ENCODE peak calls at places on chromosomes 7 and 10, in nine cellular contexts. I is activated CD8-positive, alpha-beta T cell treated with anti-CD3 and anti-CD28 coated beads, Interleukin-2, amount 10 ng/mL, durations not matched to agents 7 days and 5 days; Y is DMS153; S is activated CD4-positive, alpha-beta T cell treated with anti-CD3 and anti-CD28 coated beads for 48 hours; N is T-helper 1 cell; U is naive thymus-derived CD8-positive, alpha-beta T cell; M is SHP77; T is stimulated activated CD4-positive, alpha-beta T cell treated with anti-CD3 and anti-CD28 coated beads, Interleukin-2, amount 100 ng/mL, for 24 hours; D is NCI-H1105 treated with DMSO at 0.1 percent for 48 hours. P is an unnamed sample.

GRCh38 chr7:44604941-44605340 is 1.5 kb upstream of the OGDH start:
- DNase-seq in I (no peak), Y (no peak), S (no peak), N (no peak), U (no peak), M (no peak), T (no peak), D (no peak), P (no peak)

GRCh38 chr7:128352138-128352537 is 8.4 kb upstream of the RBM28 start:
- DNase-seq in I (no peak), Y (peak; percentile 11), S (peak; percentile 58), N (no peak), U (peak; percentile 11), M (no peak), T (peak; percentile 34), D (no peak), P (no peak)

GRCh38 chr10:49598164-49598856 is 11.8 kb upstream of the SLC18A3 start:
- DNase-seq in I (no peak), Y (no peak), S (no peak), N (no peak), U (no peak), M (no peak), T (no peak), D (no peak), P (no peak)

GRCh38 chr10:75195035-75195763 is 15.4 kb upstream of the VDAC2 start:
- DNase-seq in I (no peak), Y (no peak), S (no peak), N (no peak), U (no peak), M (no peak), T (no peak), D (no peak), P (no peak)

GRCh38 chr7:147081117-147081516 is 964.5 kb downstream of the CNTNAP2 start:
- DNase-seq in I (no peak), Y (no peak), S (no peak), N (no peak), U (no peak), M (no peak), T (no peak), D (no peak), P (no peak)

GRCh38 chr7:120583835-120584586 is 273.9 kb downstream of the TSPAN12 start:
- DNase-seq in I (no peak), Y (no peak), S (no peak), N (no peak), U (no peak), M (no peak), T (no peak), D (no peak), P (no peak)

GRCh38 chr7:125876436-125876835 is 946.8 kb upstream of the POT1 start:
- DNase-seq in I (no peak), Y (no peak), S (no peak), N (no peak), U (no peak), M (no peak), T (no peak), D (no peak), P (no peak)

GRCh38 chr7:156998988-156999610 is 11.4 kb downstream of the MNX1 start:
- DNase-seq in I (no peak), Y (no peak), S (no peak), N (no peak), U (no peak), M (no peak), T (no peak), D (peak; percentile 10), P (no peak)

GRCh38 chr7:33720870-33721269 is 184.5 kb upstream of the BMPER start:
- DNase-seq in I (no peak), Y (no peak), S (no peak), N (no peak), U (no peak), M (no peak), T (no peak), D (no peak), P (no peak)

GRCh38 chr7:1856966-1857441 is 186.9 kb downstream of the ELFN1 start:
- DNase-seq in I (no peak), Y (no peak), S (no peak), N (no peak), U (no peak), M (no peak), T (no peak), D (no peak), P (no peak)

GRCh38 chr10:118585234-118585633 is 10.2 kb downstream of the PRLHR start:
- DNase-seq in I (no peak), Y (no peak), S (no peak), N (no peak), U (no peak), M (no peak), T (no peak), D (no peak), P (no peak)

GRCh38 chr10:95425592-95426465 is 135.0 kb upstream of the PDLIM1 start:
- DNase-seq in I (no peak), Y (no peak), S (no peak), N (no peak), U (no peak), M (no peak), T (no peak), D (no peak), P (no peak)

GRCh38 chr7:116259821-116260440 is 49.6 kb downstream of the TES start:
- DNase-seq in I (no peak), Y (no peak), S (no peak), N (no peak), U (no peak), M (no peak), T (no peak), D (no peak), P (no peak)

GRCh38 chr10:97037365-97038361 is 148.1 kb downstream of the SLIT1 start:
- DNase-seq in I (peak; percentile 77), Y (peak; percentile 73), S (peak; percentile 84), N (peak; percentile 32), U (peak; percentile 68), M (peak; percentile 87), T (peak; percentile 78), D (peak; percentile 61), P (peak; percentile 38)

P was measured in NCI-H774.